ENCODE peak calls at places on chromosomes 5 and 9, in nine cellular contexts. T is right cardiac atrium; F is MCF 10A; L is ELR; P is HFFc6; G is activated CD8-positive, alpha-beta memory T cell treated with anti-CD3 and anti-CD28 coated beads for 4 hours; A is body of pancreas; O is colonic mucosa; W is MM.1S. E is an unnamed sample.
A peak's percentile ranks its signal among the peaks of the same experiment; 100 is the strongest.

GRCh38 chr5:99664972-99665371 is 736.2 kb upstream of the CHD1 start:
- DNase-seq in T (no peak), F (no peak), L (no peak), P (no peak), G (no peak), A (no peak), O (no peak), W (no peak), E (no peak)

GRCh38 chr9:102967979-102968378 is 27.2 kb upstream of the CYLC2 start:
- DNase-seq in T (no peak), F (no peak), L (no peak), P (no peak), G (no peak), A (no peak), O (no peak), W (no peak), E (no peak)

GRCh38 chr9:69660304-69660703 is 11.9 kb downstream of the APBA1 start:
- DNase-seq in T (no peak), F (no peak), L (no peak), P (no peak), G (no peak), A (no peak), O (no peak), W (no peak), E (no peak)

GRCh38 chr9:94654165-94654894 is 15.0 kb upstream of the FBP1 start:
- DNase-seq in T (no peak), F (no peak), L (no peak), P (no peak), G (no peak), A (no peak), O (no peak), W (no peak), E (no peak)

GRCh38 chr9:133490865-133491655 is 12.2 kb upstream of the SLC2A6 start:
- DNase-seq in T (peak; percentile 51), F (no peak), L (no peak), P (no peak), G (no peak), A (no peak), O (no peak), W (no peak), E (no peak)

GRCh38 chr9:131677445-131678180 is 62.3 kb downstream of the RAPGEF1 start:
- DNase-seq in T (no peak), F (peak; percentile 52), L (peak; percentile 78), P (peak; percentile 79), G (no peak), A (no peak), O (no peak), W (peak; percentile 80), E (no peak)

GRCh38 chr5:125612356-125613149 is 810.7 kb upstream of the GRAMD2B start:
- DNase-seq in T (no peak), F (no peak), L (no peak), P (no peak), G (no peak), A (peak; percentile 57), O (no peak), W (no peak), E (no peak)

GRCh38 chr5:32331927-32332274 is 19.2 kb upstream of the MTMR12 start:
- DNase-seq in T (no peak), F (no peak), L (no peak), P (no peak), G (no peak), A (no peak), O (no peak), W (no peak), E (no peak)

GRCh38 chr5:113488645-113489184 is 462 bp upstream of the MCC start:
- DNase-seq in T (no peak), F (peak; percentile 61), L (no peak), P (no peak), G (no peak), A (no peak), O (no peak), W (no peak), E (no peak)

GRCh38 chr5:463952-464351 is 21.0 kb downstream of the EXOC3 start:
- DNase-seq in T (no peak), F (no peak), L (no peak), P (no peak), G (peak; percentile 91), A (no peak), O (no peak), W (no peak), E (no peak)

GRCh38 chr5:144209421-144209820 is 38.7 kb downstream of the KCTD16 start:
- DNase-seq in T (no peak), F (no peak), L (no peak), P (no peak), G (no peak), A (no peak), O (no peak), W (no peak), E (no peak)

GRCh38 chr5:138438724-138439536 is at the start of gene REEP2:
- DNase-seq in T (peak; percentile 75), F (peak; percentile 51), L (peak; percentile 69), P (peak; percentile 31), G (peak; percentile 25), A (peak; percentile 40), O (no peak), W (peak; percentile 65), E (peak; percentile 76)

GRCh38 chr9:35829084-35829763 is at the start of gene TMEM8B:
- DNase-seq in T (peak; percentile 98), F (peak; percentile 91), L (peak; percentile 95), P (peak; percentile 79), G (peak; percentile 93), A (peak; percentile 97), O (peak; percentile 97), W (peak; percentile 96), E (peak; percentile 82)

GRCh38 chr5:150078802-150079654 is 7.3 kb downstream of the CSF1R start:
- DNase-seq in T (no peak), F (no peak), L (no peak), P (no peak), G (no peak), A (no peak), O (peak; percentile 7), W (no peak), E (no peak)

GRCh38 chr5:17132444-17133083 is 84.9 kb upstream of the BASP1 start:
- DNase-seq in T (no peak), F (peak; percentile 49), L (peak; percentile 75), P (peak; percentile 55), G (no peak), A (no peak), O (no peak), W (peak; percentile 14), E (peak; percentile 30)

GRCh38 chr5:1041225-1042186 is 32.9 kb downstream of the NKD2 start:
- DNase-seq in T (no peak), F (no peak), L (no peak), P (no peak), G (no peak), A (no peak), O (no peak), W (no peak), E (no peak)

GRCh38 chr9:33101104-33101951 is 24.9 kb upstream of the SMU1 start:
- DNase-seq in T (no peak), F (peak; percentile 79), L (peak; percentile 68), P (peak; percentile 72), G (no peak), A (no peak), O (no peak), W (no peak), E (peak; percentile 33)

GRCh38 chr9:34211395-34211794 is 32.6 kb downstream of the UBAP1 start:
- DNase-seq in T (no peak), F (no peak), L (no peak), P (no peak), G (no peak), A (no peak), O (no peak), W (no peak), E (no peak)

GRCh38 chr9:112112941-112113399 is 62.1 kb downstream of the SUSD1 start:
- DNase-seq in T (no peak), F (peak; percentile 76), L (peak; percentile 82), P (no peak), G (no peak), A (peak; percentile 58), O (peak; percentile 48), W (no peak), E (peak; percentile 33)

GRCh38 chr5:56356121-56356875 is 123.2 kb upstream of the ANKRD55 start:
- DNase-seq in T (no peak), F (no peak), L (peak; percentile 15), P (no peak), G (no peak), A (no peak), O (no peak), W (no peak), E (no peak)

GRCh38 chr9:126499005-126499910 is 114.5 kb upstream of the LMX1B start:
- DNase-seq in T (no peak), F (peak; percentile 48), L (peak; percentile 41), P (no peak), G (no peak), A (peak; percentile 39), O (no peak), W (peak; percentile 46), E (peak; percentile 65)

GRCh38 chr5:154315196-154315595 is 124.7 kb downstream of the GALNT10 start:
- DNase-seq in T (no peak), F (no peak), L (no peak), P (no peak), G (no peak), A (no peak), O (no peak), W (no peak), E (no peak)

GRCh38 chr5:21823588-21823987 is 1029.6 kb downstream of the CDH12 start:
- DNase-seq in T (no peak), F (peak; percentile 23), L (peak; percentile 69), P (no peak), G (no peak), A (no peak), O (no peak), W (no peak), E (no peak)

GRCh38 chr5:7073666-7074065 is 322.3 kb upstream of the ADCY2 start:
- DNase-seq in T (no peak), F (no peak), L (no peak), P (no peak), G (no peak), A (no peak), O (no peak), W (no peak), E (no peak)

GRCh38 chr5:135243194-135244191 is 155.5 kb downstream of the MACROH2A1 start:
- DNase-seq in T (peak; percentile 70), F (no peak), L (no peak), P (no peak), G (no peak), A (peak; percentile 23), O (peak; percentile 47), W (no peak), E (no peak)

GRCh38 chr9:87206064-87206661 is 258.9 kb upstream of the GAS1 start:
- DNase-seq in T (no peak), F (no peak), L (peak; percentile 70), P (peak; percentile 77), G (no peak), A (no peak), O (no peak), W (no peak), E (no peak)

GRCh38 chr5:64767959-64768357 is 533 bp downstream of the SREK1IP1 start:
- DNase-seq in T (no peak), F (no peak), L (peak; percentile 44), P (no peak), G (no peak), A (no peak), O (peak; percentile 33), W (peak; percentile 13), E (no peak)

E was measured in H54.